ENCODE peak calls at places on chromosomes 12 and 14, in four cellular contexts. One of them, this sample, is unnamed.

GRCh38 chr12:32843528-32844095 is 53.0 kb downstream of the PKP2 start:
- DNase-seq in SK-N-SH: no peak
- DNase-seq in WTC11: no peak
- DNase-seq in K562: no peak
- DNase-seq in this sample: no peak

GRCh38 chr12:124442281-124442680 is 125.1 kb downstream of the NCOR2 start:
- DNase-seq in SK-N-SH: no peak
- DNase-seq in WTC11: no peak
- DNase-seq in K562: no peak
- DNase-seq in this sample: no peak

GRCh38 chr12:112756918-112757317 is 34.6 kb upstream of the RPH3A start:
- DNase-seq in SK-N-SH: no peak
- DNase-seq in WTC11: no peak
- DNase-seq in K562: no peak
- DNase-seq in this sample: no peak

GRCh38 chr12:92059976-92060375 is 85.7 kb downstream of the BTG1 start:
- DNase-seq in SK-N-SH: no peak
- DNase-seq in WTC11: no peak
- DNase-seq in K562: no peak
- DNase-seq in this sample: no peak

GRCh38 chr12:78062781-78063180 is 232.1 kb downstream of the NAV3 start:
- DNase-seq in SK-N-SH: no peak
- DNase-seq in WTC11: no peak
- DNase-seq in K562: no peak
- DNase-seq in this sample: no peak

GRCh38 chr12:131349397-131350127 is 361.3 kb upstream of the SFSWAP start:
- DNase-seq in SK-N-SH: no peak
- DNase-seq in WTC11: no peak
- DNase-seq in K562: no peak
- DNase-seq in this sample: no peak

GRCh38 chr14:67674139-67674479 is 323 bp downstream of the VTI1B start:
- DNase-seq in SK-N-SH: peak; percentile 87
- DNase-seq in WTC11: peak; percentile 81
- DNase-seq in K562: peak; percentile 67
- DNase-seq in this sample: no peak

GRCh38 chr12:80936642-80937390 is 918 bp downstream of the LIN7A start:
- DNase-seq in SK-N-SH: peak; percentile 44
- DNase-seq in WTC11: peak; percentile 79
- DNase-seq in K562: no peak
- DNase-seq in this sample: no peak

GRCh38 chr14:61460853-61461611 is 139.7 kb downstream of the PRKCH start:
- DNase-seq in SK-N-SH: no peak
- DNase-seq in WTC11: no peak
- DNase-seq in K562: peak; percentile 12
- DNase-seq in this sample: no peak

GRCh38 chr12:39606712-39607423 is 12.7 kb downstream of the ABCD2 start:
- DNase-seq in SK-N-SH: no peak
- DNase-seq in WTC11: no peak
- DNase-seq in K562: no peak
- DNase-seq in this sample: no peak

GRCh38 chr12:46669720-46670119 is 156.1 kb downstream of the SLC38A4 start:
- DNase-seq in SK-N-SH: no peak
- DNase-seq in WTC11: peak; percentile 65
- DNase-seq in K562: no peak
- DNase-seq in this sample: no peak

GRCh38 chr12:48750215-48750614 is 33.7 kb upstream of the CCNT1 start:
- DNase-seq in SK-N-SH: no peak
- DNase-seq in WTC11: no peak
- DNase-seq in K562: no peak
- DNase-seq in this sample: no peak

GRCh38 chr14:59463773-59464650 is 1.2 kb downstream of the GPR135 start:
- DNase-seq in SK-N-SH: peak; percentile 80
- DNase-seq in WTC11: peak; percentile 36
- DNase-seq in K562: no peak
- DNase-seq in this sample: no peak

GRCh38 chr14:68884031-68885030 is 91.5 kb upstream of the ZFP36L1 start:
- DNase-seq in SK-N-SH: no peak
- DNase-seq in WTC11: no peak
- DNase-seq in K562: no peak
- DNase-seq in this sample: no peak

GRCh38 chr14:59629384-59630158 is 53.0 kb upstream of the CCDC175 start:
- DNase-seq in SK-N-SH: peak; percentile 45
- DNase-seq in WTC11: no peak
- DNase-seq in K562: no peak
- DNase-seq in this sample: no peak

GRCh38 chr12:52006726-52007157 is at the start of gene TAMALIN:
- DNase-seq in SK-N-SH: peak; percentile 97
- DNase-seq in WTC11: peak; percentile 47
- DNase-seq in K562: peak; percentile 82
- DNase-seq in this sample: no peak

GRCh38 chr12:29241821-29242591 is 92.9 kb downstream of the FAR2 start:
- DNase-seq in SK-N-SH: peak; percentile 24
- DNase-seq in WTC11: no peak
- DNase-seq in K562: no peak
- DNase-seq in this sample: peak; percentile 72

GRCh38 chr14:77593501-77593911 is 22.9 kb downstream of the SPTLC2 start:
- DNase-seq in SK-N-SH: no peak
- DNase-seq in WTC11: no peak
- DNase-seq in K562: no peak
- DNase-seq in this sample: peak; percentile 52

GRCh38 chr14:75425443-75425842 is 2.4 kb upstream of the JDP2 start:
- DNase-seq in SK-N-SH: no peak
- DNase-seq in WTC11: no peak
- DNase-seq in K562: no peak
- DNase-seq in this sample: no peak

GRCh38 chr14:104135121-104135903 is 3.1 kb upstream of the KIF26A start:
- DNase-seq in SK-N-SH: peak; percentile 81
- DNase-seq in WTC11: peak; percentile 87
- DNase-seq in K562: no peak
- DNase-seq in this sample: no peak

GRCh38 chr12:2052861-2053674 is at the start of gene CACNA1C:
- DNase-seq in SK-N-SH: peak; percentile 93
- DNase-seq in WTC11: peak; percentile 71
- DNase-seq in K562: no peak
- DNase-seq in this sample: no peak

GRCh38 chr12:4416276-4416675 is 29.3 kb downstream of the FGF6 start:
- DNase-seq in SK-N-SH: no peak
- DNase-seq in WTC11: no peak
- DNase-seq in K562: no peak
- DNase-seq in this sample: no peak

GRCh38 chr14:68535404-68536024 is 257.4 kb downstream of the ZFP36L1 start:
- DNase-seq in SK-N-SH: no peak
- DNase-seq in WTC11: no peak
- DNase-seq in K562: no peak
- DNase-seq in this sample: no peak

GRCh38 chr12:112878488-112878887 is 28.3 kb upstream of the OAS1 start:
- DNase-seq in SK-N-SH: no peak
- DNase-seq in WTC11: no peak
- DNase-seq in K562: no peak
- DNase-seq in this sample: no peak

GRCh38 chr14:31205681-31206535 is 1.7 kb downstream of the HECTD1 start:
- DNase-seq in SK-N-SH: peak; percentile 21
- DNase-seq in WTC11: no peak
- DNase-seq in K562: no peak
- DNase-seq in this sample: no peak

DNA sequence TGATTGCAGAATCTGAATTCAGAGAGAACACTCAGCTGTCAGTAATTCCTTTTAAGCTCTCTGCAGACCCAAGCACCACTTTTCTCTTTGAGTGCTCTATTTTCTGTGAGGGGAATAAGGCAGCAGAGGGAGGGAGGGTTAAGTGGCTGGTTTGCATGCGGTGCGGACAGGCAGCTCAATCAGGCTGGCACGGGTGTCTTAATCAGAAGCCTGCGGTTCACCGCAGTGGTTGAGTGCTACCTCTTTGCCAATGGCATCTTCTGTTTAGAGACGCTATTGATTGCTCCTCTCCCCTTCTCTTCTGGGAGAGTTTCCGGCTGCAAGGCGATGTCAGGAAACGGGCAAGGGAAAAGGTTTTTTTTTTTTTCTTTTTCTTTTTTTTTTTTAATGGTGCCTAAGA is 533.6 kb upstream of the SEL1L start:
- DNase-seq in SK-N-SH: no peak
- DNase-seq in WTC11: no peak
- DNase-seq in K562: no peak
- DNase-seq in this sample: no peak
- TF ChIP-seq USF1 in SK-N-SH: no peak
- TF ChIP-seq USF1 in WTC11: no peak
- TF ChIP-seq USF1 in K562: no peak
- TF ChIP-seq USF1 in this sample: no peak

GRCh38 chr14:50045039-50045711 is 71.2 kb downstream of the VCPKMT start:
- DNase-seq in SK-N-SH: peak; percentile 32
- DNase-seq in WTC11: no peak
- DNase-seq in K562: no peak
- DNase-seq in this sample: peak; percentile 54
- TF ChIP-seq USF1 in SK-N-SH: no peak
- TF ChIP-seq USF1 in WTC11: no peak
- TF ChIP-seq USF1 in K562: no peak
- TF ChIP-seq USF1 in this sample: no peak

GRCh38 chr12:121723200-121723599 is 10.6 kb downstream of the TMEM120B start:
- DNase-seq in SK-N-SH: no peak
- DNase-seq in WTC11: no peak
- DNase-seq in K562: no peak
- DNase-seq in this sample: no peak

GRCh38 chr12:121720762-121721161 is 8.2 kb downstream of the TMEM120B start:
- DNase-seq in SK-N-SH: no peak
- DNase-seq in WTC11: no peak
- DNase-seq in K562: no peak
- DNase-seq in this sample: no peak

GRCh38 chr12:121715862-121716435 is 3.4 kb downstream of the TMEM120B start:
- DNase-seq in SK-N-SH: no peak
- DNase-seq in WTC11: no peak
- DNase-seq in K562: no peak
- DNase-seq in this sample: no peak

GRCh38 chr12:121718653-121719239 is 6.2 kb downstream of the TMEM120B start:
- DNase-seq in SK-N-SH: no peak
- DNase-seq in WTC11: no peak
- DNase-seq in K562: peak; percentile 35
- DNase-seq in this sample: no peak

GRCh38 chr12:121719926-121720414 is 7.4 kb downstream of the TMEM120B start:
- DNase-seq in SK-N-SH: no peak
- DNase-seq in WTC11: no peak
- DNase-seq in K562: no peak
- DNase-seq in this sample: no peak
- TF ChIP-seq USF1 in SK-N-SH: no peak
- TF ChIP-seq USF1 in WTC11: no peak
- TF ChIP-seq USF1 in K562: no peak
- TF ChIP-seq USF1 in this sample: no peak

GRCh38 chr14:94126800-94127199 is 2.6 kb downstream of the IFI27L2 start:
- DNase-seq in SK-N-SH: no peak
- DNase-seq in WTC11: no peak
- DNase-seq in K562: no peak
- DNase-seq in this sample: no peak

GRCh38 chr14:94127330-94127729 is 2.1 kb downstream of the IFI27L2 start:
- DNase-seq in SK-N-SH: no peak
- DNase-seq in WTC11: no peak
- DNase-seq in K562: no peak
- DNase-seq in this sample: no peak

GRCh38 chr14:94129758-94130414 is 482 bp upstream of the IFI27L2 start:
- DNase-seq in SK-N-SH: peak; percentile 59
- DNase-seq in WTC11: no peak
- DNase-seq in K562: peak; percentile 40
- DNase-seq in this sample: no peak

GRCh38 chr14:94128216-94128839 is 1.1 kb downstream of the IFI27L2 start:
- DNase-seq in SK-N-SH: no peak
- DNase-seq in WTC11: no peak
- DNase-seq in K562: no peak
- DNase-seq in this sample: no peak

DNA sequence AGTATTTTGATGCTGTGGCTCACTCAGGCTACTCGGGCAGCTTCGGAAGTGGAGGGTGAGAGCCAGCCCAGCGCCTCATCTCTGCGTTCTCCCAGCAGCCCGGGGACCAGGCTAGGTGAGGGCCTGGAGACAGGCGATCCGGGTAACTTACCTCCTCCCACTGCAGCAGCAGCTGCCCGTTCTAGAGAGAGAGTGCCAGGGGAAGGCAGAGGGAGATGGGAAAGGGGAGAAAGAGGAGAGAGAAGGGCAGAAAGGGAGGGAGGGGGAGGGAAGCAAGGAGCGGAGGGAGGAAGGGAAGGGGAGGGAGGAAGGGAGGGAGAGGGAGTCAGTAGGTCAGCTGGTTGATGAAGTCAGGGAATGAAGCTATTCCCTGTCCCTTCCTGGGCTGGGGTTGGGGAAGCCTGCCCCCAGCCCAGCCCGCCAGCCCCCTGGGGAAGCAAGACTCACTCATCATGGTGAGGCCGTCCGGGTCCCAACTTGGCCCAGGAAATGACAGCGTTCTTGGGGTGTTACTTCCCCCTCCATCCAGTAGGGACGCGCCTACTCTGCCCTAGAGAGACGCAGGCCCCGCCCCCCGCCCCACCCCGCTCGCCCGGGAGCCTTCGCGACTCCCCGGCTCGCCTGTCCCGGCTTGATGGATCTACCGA is at the start of gene IFI27L2:
- DNase-seq in SK-N-SH: peak; percentile 88
- DNase-seq in WTC11: peak; percentile 76
- DNase-seq in K562: peak; percentile 86
- DNase-seq in this sample: no peak
- TF ChIP-seq USF1 in SK-N-SH: peak; percentile 50
- TF ChIP-seq USF1 in WTC11: no peak
- TF ChIP-seq USF1 in K562: no peak
- TF ChIP-seq USF1 in this sample: no peak

GRCh38 chr12:37543131-37543965 is 773.2 kb upstream of the ALG10B start:
- DNase-seq in SK-N-SH: peak; percentile 61
- DNase-seq in WTC11: no peak
- DNase-seq in K562: no peak
- DNase-seq in this sample: no peak

GRCh38 chr12:37543966-37544668 is 772.5 kb upstream of the ALG10B start:
- DNase-seq in SK-N-SH: no peak
- DNase-seq in WTC11: no peak
- DNase-seq in K562: no peak
- DNase-seq in this sample: no peak

GRCh38 chr12:37546206-37546605 is 770.4 kb upstream of the ALG10B start:
- DNase-seq in SK-N-SH: no peak
- DNase-seq in WTC11: no peak
- DNase-seq in K562: no peak
- DNase-seq in this sample: no peak

GRCh38 chr12:37545759-37546158 is 770.8 kb upstream of the ALG10B start:
- DNase-seq in SK-N-SH: no peak
- DNase-seq in WTC11: no peak
- DNase-seq in K562: no peak
- DNase-seq in this sample: no peak

GRCh38 chr12:37541356-37541755 is 775.2 kb upstream of the ALG10B start:
- DNase-seq in SK-N-SH: no peak
- DNase-seq in WTC11: no peak
- DNase-seq in K562: no peak
- DNase-seq in this sample: no peak
- TF ChIP-seq USF1 in SK-N-SH: no peak
- TF ChIP-seq USF1 in WTC11: no peak
- TF ChIP-seq USF1 in K562: no peak
- TF ChIP-seq USF1 in this sample: no peak

GRCh38 chr12:105588126-105588525 is 257.6 kb downstream of the C12orf75 start:
- DNase-seq in SK-N-SH: no peak
- DNase-seq in WTC11: no peak
- DNase-seq in K562: no peak
- DNase-seq in this sample: no peak
- TF ChIP-seq USF1 in SK-N-SH: no peak
- TF ChIP-seq USF1 in WTC11: no peak
- TF ChIP-seq USF1 in K562: no peak
- TF ChIP-seq USF1 in this sample: no peak

This sample was measured in GM12878.